ENCODE peak calls at places on chromosomes 5 and 9, in ten cellular contexts. B is pancreas; X is NCI-H2029; U is NAMALWA; F is stimulated activated CD8-positive, alpha-beta memory T cell treated with anti-CD3 and anti-CD28 coated beads, Interleukin-15, amount 100 ng/mL, for 4 hours; P is hypothalamus; J is GM13977; W is ELR; C is glutamatergic neuron; L is foreskin fibroblast. Y is an unnamed sample.

GRCh38 chr9:69740872-69741505 is 18.8 kb downstream of the PTAR1 start:
- DNase-seq in C (no peak), L (peak), X (no peak), B (no peak), W (peak), J (no peak), U (no peak), P (no peak), F (no peak), Y (no peak)

GRCh38 chr9:7216004-7216821 is 458.4 kb downstream of the KDM4C start:
- DNase-seq in X (no peak), P (no peak), F (peak), J (no peak), C (no peak), B (no peak), L (peak), W (peak), U (no peak), Y (no peak)

GRCh38 chr9:37944671-37945481 is 40.9 kb upstream of the SLC25A51 start:
- DNase-seq in X (no peak), W (peak), F (no peak), J (no peak), B (no peak), C (no peak), L (peak), U (no peak), P (no peak), Y (no peak)

GRCh38 chr9:123825337-123825736 is 104.6 kb downstream of the DENND1A start:
- DNase-seq in B (no peak), L (peak), P (no peak), C (no peak), X (no peak), J (no peak), W (peak), U (no peak), F (no peak), Y (no peak)

GRCh38 chr5:73834693-73835092 is 208.7 kb downstream of the ARHGEF28 start:
- DNase-seq in L (no peak), J (no peak), X (no peak), C (no peak), F (no peak), B (no peak), U (no peak), W (no peak), P (no peak), Y (no peak)

GRCh38 chr9:130766031-130766903 is 68.8 kb upstream of the ABL1 start:
- DNase-seq in B (no peak), L (no peak), U (no peak), F (no peak), X (no peak), P (no peak), J (no peak), W (peak), C (no peak), Y (no peak)

GRCh38 chr9:1637401-1637800 is 377.7 kb upstream of the SMARCA2 start:
- DNase-seq in B (no peak), C (no peak), F (no peak), J (no peak), U (no peak), L (no peak), X (no peak), W (no peak), P (no peak), Y (no peak)

GRCh38 chr5:176736271-176736965 is 73.9 kb upstream of the UNC5A start:
- DNase-seq in L (no peak), P (no peak), X (no peak), U (no peak), W (no peak), C (no peak), J (no peak), F (no peak), B (peak), Y (peak)

GRCh38 chr5:123460296-123460729 is 37.1 kb upstream of the CEP120 start:
- DNase-seq in U (no peak), L (no peak), F (peak), B (no peak), J (no peak), W (peak), C (no peak), X (no peak), P (no peak), Y (no peak)

GRCh38 chr9:5529683-5530221 is 19.4 kb downstream of the PDCD1LG2 start:
- DNase-seq in L (no peak), U (peak), W (peak), X (no peak), F (no peak), C (no peak), B (no peak), P (no peak), J (no peak), Y (no peak)

GRCh38 chr5:151151793-151152192 is 5.8 kb downstream of the ANXA6 start:
- DNase-seq in U (no peak), C (no peak), B (no peak), F (no peak), W (peak), L (peak), X (no peak), J (peak), P (no peak), Y (peak)

GRCh38 chr5:75052461-75053285 is at the start of gene GCNT4:
- DNase-seq in L (peak), J (peak), W (peak), B (peak), X (no peak), P (no peak), C (peak), U (no peak), F (no peak), Y (peak)

GRCh38 chr5:143217065-143217803 is 186.3 kb downstream of the NR3C1 start:
- DNase-seq in X (no peak), L (no peak), J (no peak), C (no peak), P (no peak), W (peak), F (no peak), U (no peak), B (no peak), Y (no peak)

GRCh38 chr9:2017459-2018161 is 2.5 kb downstream of the SMARCA2 start:
- DNase-seq in L (peak), W (peak), X (peak), B (peak), C (peak), P (no peak), J (peak), U (peak), F (peak), Y (peak)

GRCh38 chr9:35826071-35826701 is 2.3 kb downstream of the FAM221B start:
- DNase-seq in F (no peak), J (peak), X (peak), B (no peak), L (peak), W (peak), P (no peak), C (no peak), U (peak), Y (no peak)

GRCh38 chr9:758147-758546 is 83.3 kb upstream of the DMRT1 start:
- DNase-seq in L (no peak), J (no peak), X (no peak), C (no peak), F (no peak), W (no peak), B (no peak), P (no peak), U (no peak), Y (no peak)

GRCh38 chr5:94853122-94853521 is 234.7 kb downstream of the SLF1 start:
- DNase-seq in C (no peak), B (no peak), X (no peak), W (no peak), P (no peak), L (no peak), J (no peak), U (no peak), F (no peak), Y (no peak)

GRCh38 chr5:565782-566445 is 41.7 kb upstream of the SLC9A3 start:
- DNase-seq in F (no peak), J (no peak), U (no peak), P (no peak), B (peak), L (peak), X (no peak), C (no peak), W (no peak), Y (no peak)

GRCh38 chr9:13719981-13720380 is 440.5 kb upstream of the MPDZ start:
- DNase-seq in W (peak), F (no peak), C (no peak), X (no peak), J (no peak), L (peak), P (no peak), B (no peak), U (no peak), Y (no peak)

GRCh38 chr9:135034106-135034505 is 53.4 kb upstream of the OLFM1 start:
- DNase-seq in P (no peak), W (no peak), L (no peak), J (no peak), C (no peak), X (no peak), U (no peak), F (no peak), B (peak), Y (no peak)

GRCh38 chr9:88808019-88808656 is 183.1 kb upstream of the S1PR3 start:
- DNase-seq in L (peak), B (no peak), X (peak), P (no peak), W (no peak), F (no peak), U (no peak), C (no peak), J (no peak), Y (no peak)

GRCh38 chr9:19788152-19788551 is 685 bp downstream of the SLC24A2 start:
- DNase-seq in U (no peak), F (no peak), P (no peak), C (peak), L (no peak), W (no peak), J (no peak), B (no peak), X (no peak), Y (no peak)

GRCh38 chr5:169352901-169353300 is 52.0 kb upstream of the SLIT3 start:
- DNase-seq in U (no peak), B (no peak), X (no peak), W (no peak), C (no peak), L (no peak), P (no peak), J (no peak), F (no peak), Y (no peak)

GRCh38 chr5:130955041-130955440 is 210.0 kb downstream of the HINT1 start:
- DNase-seq in C (no peak), B (no peak), F (no peak), P (no peak), L (no peak), W (no peak), U (no peak), X (no peak), J (no peak), Y (no peak)

GRCh38 chr9:132547976-132548730 is 34.3 kb upstream of the BARHL1 start:
- DNase-seq in J (no peak), U (no peak), F (no peak), B (no peak), P (no peak), X (no peak), L (no peak), C (no peak), W (no peak), Y (peak)

GRCh38 chr9:23532282-23532681 is 293.8 kb downstream of the ELAVL2 start:
- DNase-seq in F (no peak), U (no peak), X (no peak), C (no peak), W (no peak), P (no peak), L (no peak), J (no peak), B (no peak), Y (no peak)

GRCh38 chr5:14145356-14146334 is 2.5 kb downstream of the TRIO start:
- DNase-seq in F (no peak), W (no peak), B (no peak), C (no peak), L (no peak), J (no peak), X (no peak), U (no peak), P (no peak), Y (no peak)

GRCh38 chr5:88674262-88675158 is 208.5 kb downstream of the MEF2C start:
- DNase-seq in C (peak), B (no peak), J (peak), F (no peak), U (no peak), W (no peak), L (peak), X (peak), P (peak), Y (peak)

GRCh38 chr5:85646036-85646435 is 971.7 kb upstream of the COX7C start:
- DNase-seq in J (no peak), L (no peak), C (no peak), U (no peak), W (no peak), B (no peak), X (no peak), F (no peak), P (no peak), Y (no peak)

GRCh38 chr9:91711755-91712591 is 238.1 kb downstream of the ROR2 start:
- DNase-seq in B (no peak), P (no peak), F (peak), W (peak), X (no peak), C (no peak), U (peak), L (no peak), J (peak), Y (no peak)

GRCh38 chr9:16154570-16155078 is 601.8 kb downstream of the CCDC171 start:
- DNase-seq in C (peak), U (no peak), F (peak), L (no peak), X (no peak), P (no peak), J (peak), B (peak), W (no peak), Y (no peak)

GRCh38 chr5:179123109-179123426 is 62.9 kb downstream of the ZNF354C start:
- DNase-seq in L (no peak), W (no peak), X (no peak), F (no peak), J (no peak), C (no peak), U (no peak), B (no peak), P (no peak), Y (no peak)

GRCh38 chr9:125421156-125421555 is 159.5 kb downstream of the GAPVD1 start:
- DNase-seq in L (no peak), U (no peak), C (no peak), F (no peak), J (no peak), X (no peak), B (no peak), W (no peak), P (no peak), Y (no peak)